ENCODE peak calls at places on chromosomes 6 and 20, in four cellular contexts. R is Right ventricle myocardium superior, D is left cardiac atrium, M is HEK293T. J is an unnamed sample.

GRCh38 chr6:164612731-164613130 is 696.7 kb downstream of the C6orf118 start:
- DNase-seq in R (no peak), D (no peak), M (no peak), J (no peak)

GRCh38 chr6:84417261-84417660 is 189.8 kb upstream of the CEP162 start:
- DNase-seq in R (no peak), D (no peak), M (no peak), J (no peak)

GRCh38 chr6:121620002-121620740 is 184.7 kb downstream of the GJA1 start:
- DNase-seq in R (no peak), D (no peak), M (no peak), J (no peak)

GRCh38 chr6:25122001-25122400 is 157.2 kb upstream of the CARMIL1 start:
- DNase-seq in R (peak), D (peak), M (no peak), J (no peak)

GRCh38 chr6:139250296-139251274 is 41.2 kb downstream of the TXLNB start:
- DNase-seq in R (peak), D (peak), M (peak), J (peak)

GRCh38 chr20:48321271-48321670 is 506.5 kb downstream of the PREX1 start:
- DNase-seq in R (no peak), D (no peak), M (no peak), J (no peak)

GRCh38 chr6:28161410-28162079 is 19.9 kb downstream of the ZKSCAN8 start:
- DNase-seq in R (peak), D (peak), M (peak), J (peak)

GRCh38 chr20:59032713-59033059 is 551 bp upstream of the ATP5F1E start:
- DNase-seq in R (no peak), D (no peak), M (peak), J (no peak)

GRCh38 chr6:11333292-11333849 is 100.9 kb upstream of the NEDD9 start:
- DNase-seq in R (no peak), D (no peak), M (no peak), J (no peak)

GRCh38 chr6:16470502-16471221 is 232.3 kb downstream of the GMPR start:
- DNase-seq in R (no peak), D (no peak), M (no peak), J (no peak)

GRCh38 chr20:10669843-10670446 is 3.9 kb downstream of the JAG1 start:
- DNase-seq in R (no peak), D (no peak), M (no peak), J (no peak)

GRCh38 chr6:127366281-127367022 is 23.0 kb upstream of the ECHDC1 start:
- DNase-seq in R (no peak), D (peak), M (no peak), J (no peak)

GRCh38 chr20:1528811-1529210 is 28.7 kb downstream of the SIRPD start:
- DNase-seq in R (no peak), D (no peak), M (no peak), J (no peak)

GRCh38 chr6:157592566-157592965 is 211.6 kb downstream of the ZDHHC14 start:
- DNase-seq in R (no peak), D (no peak), M (no peak), J (no peak)

GRCh38 chr20:20413801-20414200 is 45.9 kb downstream of the INSM1 start:
- DNase-seq in R (no peak), D (no peak), M (no peak), J (no peak)

GRCh38 chr20:63066506-63067265 is 59.9 kb upstream of the BHLHE23 start:
- DNase-seq in R (peak), D (peak), M (no peak), J (no peak)

GRCh38 chr20:22404609-22405170 is 179.7 kb downstream of the FOXA2 start:
- DNase-seq in R (no peak), D (no peak), M (no peak), J (no peak)